ENCODE peak calls at places on chromosomes 4 and X, in four cellular contexts. G is NCI-H146, E is left cardiac atrium, J is T1000. Q is an unnamed sample.

GRCh38 chr4:1210241-1210841 is 38.0 kb upstream of the SPON2 start:
- DNase-seq in G (no peak), E (peak), J (no peak), Q (no peak)

GRCh38 chrX:97882306-97882705 is 998.6 kb downstream of the RPA4 start:
- DNase-seq in G (no peak), E (no peak), J (no peak), Q (no peak)

GRCh38 chrX:134604701-134605271 is 53.5 kb downstream of the PLAC1 start:
- DNase-seq in G (no peak), E (peak), J (no peak), Q (peak)

GRCh38 chr4:114384629-114385028 is 214.0 kb upstream of the UGT8 start:
- DNase-seq in G (peak), E (no peak), J (no peak), Q (no peak)

GRCh38 chr4:39114436-39114835 is 52.4 kb downstream of the KLHL5 start:
- DNase-seq in G (no peak), E (no peak), J (no peak), Q (no peak)

GRCh38 chr4:39626261-39626660 is 12.4 kb downstream of the SMIM14 start:
- DNase-seq in G (no peak), E (no peak), J (no peak), Q (no peak)

GRCh38 chr4:107682306-107682705 is 37.7 kb downstream of the PAPSS1 start:
- DNase-seq in G (no peak), E (no peak), J (no peak), Q (no peak)

GRCh38 chrX:111259559-111259958 is 10.7 kb downstream of the CAPN6 start:
- DNase-seq in G (no peak), E (no peak), J (no peak), Q (no peak)

GRCh38 chrX:129748265-129748664 is 9.5 kb downstream of the XPNPEP2 start:
- DNase-seq in G (no peak), E (no peak), J (no peak), Q (no peak)

GRCh38 chr4:139020384-139020783 is 4.8 kb downstream of the NOCT start:
- DNase-seq in G (no peak), E (no peak), J (no peak), Q (no peak)

GRCh38 chr4:176383273-176384077 is 63.7 kb downstream of the SPCS3 start:
- DNase-seq in G (no peak), E (no peak), J (no peak), Q (no peak)

GRCh38 chr4:153471691-153472080 is 5.5 kb downstream of the TMEM131L start:
- DNase-seq in G (no peak), E (no peak), J (no peak), Q (no peak)

GRCh38 chrX:23901805-23902204 is 5.9 kb downstream of the APOO start:
- DNase-seq in G (peak), E (peak), J (no peak), Q (no peak)

GRCh38 chr4:163688856-163689255 is 194.4 kb downstream of the TMA16 start:
- DNase-seq in G (no peak), E (no peak), J (no peak), Q (no peak)

GRCh38 chr4:170736710-170737109 is 647.0 kb upstream of the AADAT start:
- DNase-seq in G (no peak), E (no peak), J (no peak), Q (no peak)

GRCh38 chr4:72569719-72570235 is 756 bp upstream of the ADAMTS3 start:
- DNase-seq in G (no peak), E (peak), J (no peak), Q (no peak)

GRCh38 chr4:155473420-155474095 is 96.8 kb upstream of the MAP9 start:
- DNase-seq in G (no peak), E (no peak), J (no peak), Q (no peak)

GRCh38 chr4:78938474-78938867 is 767 bp downstream of the PAQR3 start:
- DNase-seq in G (peak), E (no peak), J (no peak), Q (no peak)

GRCh38 chr4:189002475-189002874 is 863.2 kb downstream of the TRIML1 start:
- DNase-seq in G (no peak), E (no peak), J (no peak), Q (no peak)

GRCh38 chr4:110042540-110043517 is 130.1 kb downstream of the EGF start:
- DNase-seq in G (no peak), E (no peak), J (no peak), Q (no peak)

GRCh38 chr4:22187203-22187835 is 238.7 kb upstream of the KCNIP4 start:
- DNase-seq in G (peak), E (no peak), J (no peak), Q (no peak)

GRCh38 chr4:39700500-39700899 is 2.6 kb downstream of the UBE2K start:
- DNase-seq in G (no peak), E (no peak), J (no peak), Q (no peak)

GRCh38 chrX:7759832-7760231 is 83.1 kb upstream of the VCX start:
- DNase-seq in G (no peak), E (no peak), J (no peak), Q (no peak)

Q was measured in H54.